ENCODE peak calls at places on chromosomes 6 and 20, in five cellular contexts. One of them, this sample, is unnamed. For H3K36me3, the result is how much of the 10 kb centered on the place peaks cover.

GRCh38 chr20:17951323-17951722 is 17.3 kb downstream of the SNX5 start:
- DNase-seq in suprapubic skin: no peak
- DNase-seq in ovary: no peak
- DNase-seq in stomach: no peak
- DNase-seq in tibial nerve: no peak
- DNase-seq in this sample: no peak

GRCh38 chr20:21053002-21053762 is 53.0 kb downstream of the LINC00237 start:
- DNase-seq in stomach: no peak
- DNase-seq in suprapubic skin: no peak
- DNase-seq in tibial nerve: no peak
- DNase-seq in ovary: no peak
- DNase-seq in this sample: no peak

GRCh38 chr20:62365814-62366369 is 1.2 kb downstream of the LAMA5 start:
- DNase-seq in suprapubic skin: no peak
- DNase-seq in stomach: no peak
- DNase-seq in ovary: peak
- DNase-seq in tibial nerve: no peak
- DNase-seq in this sample: peak

GRCh38 chr6:112014483-112014882 is 39.4 kb upstream of the CCN6 start:
- DNase-seq in ovary: no peak
- DNase-seq in tibial nerve: no peak
- DNase-seq in stomach: no peak
- DNase-seq in suprapubic skin: no peak
- DNase-seq in this sample: no peak

GRCh38 chr6:23213651-23214050 is 644.3 kb downstream of the HDGFL1 start:
- DNase-seq in stomach: no peak
- DNase-seq in ovary: no peak
- DNase-seq in tibial nerve: no peak
- DNase-seq in suprapubic skin: no peak
- DNase-seq in this sample: no peak

GRCh38 chr6:109239918-109240321 is 142.3 kb downstream of the CD164 start:
- DNase-seq in suprapubic skin: no peak
- DNase-seq in tibial nerve: no peak
- DNase-seq in ovary: no peak
- DNase-seq in stomach: no peak
- DNase-seq in this sample: no peak

GRCh38 chr6:38020593-38020992 is 201.1 kb downstream of the ZFAND3 start:
- DNase-seq in tibial nerve: no peak
- DNase-seq in suprapubic skin: no peak
- DNase-seq in stomach: no peak
- DNase-seq in ovary: no peak
- DNase-seq in this sample: no peak

GRCh38 chr6:34834789-34835518 is 43.1 kb downstream of the BLTP3A start:
- DNase-seq in suprapubic skin: no peak
- DNase-seq in ovary: no peak
- DNase-seq in tibial nerve: no peak
- DNase-seq in stomach: no peak
- DNase-seq in this sample: no peak

GRCh38 chr6:53906842-53907241 is 112.0 kb downstream of the LRRC1 start:
- DNase-seq in ovary: no peak
- DNase-seq in stomach: no peak
- DNase-seq in tibial nerve: no peak
- DNase-seq in suprapubic skin: no peak
- DNase-seq in this sample: no peak

GRCh38 chr6:38012573-38012972 is 193.0 kb downstream of the ZFAND3 start:
- DNase-seq in stomach: no peak
- DNase-seq in ovary: no peak
- DNase-seq in suprapubic skin: no peak
- DNase-seq in tibial nerve: no peak
- DNase-seq in this sample: no peak

GRCh38 chr6:112370946-112371345 is 23.8 kb downstream of the RFPL4B start:
- DNase-seq in tibial nerve: no peak
- DNase-seq in ovary: no peak
- DNase-seq in suprapubic skin: no peak
- DNase-seq in stomach: no peak
- DNase-seq in this sample: no peak

GRCh38 chr6:31879901-31880300 is 1.1 kb upstream of the SLC44A4 start:
- DNase-seq in stomach: peak
- DNase-seq in suprapubic skin: no peak
- DNase-seq in tibial nerve: no peak
- DNase-seq in ovary: no peak
- DNase-seq in this sample: no peak

GRCh38 chr6:42404494-42404893 is 47.2 kb downstream of the TRERF1 start:
- DNase-seq in tibial nerve: no peak
- DNase-seq in ovary: no peak
- DNase-seq in stomach: peak
- DNase-seq in suprapubic skin: no peak
- DNase-seq in this sample: peak

GRCh38 chr6:39440039-39440426 is 117.5 kb upstream of the KCNK16 start:
- DNase-seq in ovary: no peak
- DNase-seq in suprapubic skin: no peak
- DNase-seq in stomach: no peak
- DNase-seq in tibial nerve: no peak
- DNase-seq in this sample: no peak

GRCh38 chr20:63858393-63859165 is 2.7 kb upstream of the ABHD16B start:
- DNase-seq in tibial nerve: no peak
- DNase-seq in ovary: peak
- DNase-seq in suprapubic skin: no peak
- DNase-seq in stomach: no peak
- DNase-seq in this sample: no peak

GRCh38 chr6:9699890-9700289 is 715.0 kb downstream of the TFAP2A start:
- DNase-seq in suprapubic skin: no peak
- DNase-seq in stomach: no peak
- DNase-seq in ovary: no peak
- DNase-seq in tibial nerve: no peak
- DNase-seq in this sample: no peak

GRCh38 chr6:143556529-143556928 is 45.0 kb upstream of the FUCA2 start:
- DNase-seq in stomach: no peak
- DNase-seq in tibial nerve: no peak
- DNase-seq in ovary: no peak
- DNase-seq in suprapubic skin: no peak
- DNase-seq in this sample: no peak

GRCh38 chr20:57656252-57656820 is 36.1 kb upstream of the ZBP1 start:
- DNase-seq in suprapubic skin: peak
- DNase-seq in tibial nerve: no peak
- DNase-seq in ovary: no peak
- DNase-seq in stomach: peak
- DNase-seq in this sample: peak

GRCh38 chr6:99458319-99458718 is 33.2 kb upstream of the PNISR start:
- DNase-seq in suprapubic skin: no peak
- DNase-seq in ovary: no peak
- DNase-seq in tibial nerve: no peak
- DNase-seq in stomach: no peak
- DNase-seq in this sample: no peak

GRCh38 chr6:168097621-168098430 is 18.8 kb upstream of the FRMD1 start:
- DNase-seq in suprapubic skin: no peak
- DNase-seq in ovary: peak
- DNase-seq in tibial nerve: no peak
- DNase-seq in stomach: peak
- DNase-seq in this sample: peak

GRCh38 chr20:25019381-25020155 is 27.0 kb upstream of the APMAP start:
- DNase-seq in stomach: peak
- DNase-seq in suprapubic skin: peak
- DNase-seq in tibial nerve: no peak
- DNase-seq in ovary: peak
- DNase-seq in this sample: no peak

GRCh38 chr20:51532577-51533191 is 9.8 kb downstream of the NFATC2 start:
- DNase-seq in tibial nerve: no peak
- DNase-seq in stomach: no peak
- DNase-seq in ovary: no peak
- DNase-seq in suprapubic skin: no peak
- DNase-seq in this sample: peak

GRCh38 chr6:167448378-167448777 is 123.5 kb downstream of the TTLL2 start:
- DNase-seq in ovary: no peak
- DNase-seq in tibial nerve: no peak
- DNase-seq in suprapubic skin: peak
- DNase-seq in stomach: no peak
- DNase-seq in this sample: no peak

GRCh38 chr6:163634514-163635171 is 220.1 kb downstream of the QKI start:
- DNase-seq in tibial nerve: no peak
- DNase-seq in suprapubic skin: no peak
- DNase-seq in stomach: no peak
- DNase-seq in ovary: no peak
- DNase-seq in this sample: no peak

GRCh38 chr6:112207131-112207530 is 47.2 kb downstream of the LAMA4 start:
- DNase-seq in tibial nerve: no peak
- DNase-seq in stomach: no peak
- DNase-seq in ovary: no peak
- DNase-seq in suprapubic skin: no peak
- DNase-seq in this sample: no peak

GRCh38 chr6:142167472-142167871 is 20.4 kb downstream of the VTA1 start:
- DNase-seq in tibial nerve: no peak
- DNase-seq in stomach: no peak
- DNase-seq in ovary: no peak
- DNase-seq in suprapubic skin: no peak
- DNase-seq in this sample: no peak

GRCh38 chr6:144898052-144898689 is 613.0 kb downstream of the UTRN start:
- DNase-seq in tibial nerve: no peak
- DNase-seq in stomach: no peak
- DNase-seq in suprapubic skin: no peak
- DNase-seq in ovary: no peak
- DNase-seq in this sample: no peak

GRCh38 chr20:44598413-44599290 is 16.3 kb downstream of the PKIG start:
- DNase-seq in ovary: no peak
- DNase-seq in suprapubic skin: no peak
- DNase-seq in stomach: no peak
- DNase-seq in tibial nerve: no peak
- DNase-seq in this sample: peak
- TF ChIP-seq POLR2A in ovary: no peak
- TF ChIP-seq POLR2A in suprapubic skin: no peak
- TF ChIP-seq POLR2A in stomach: no peak
- TF ChIP-seq POLR2A in tibial nerve: no peak
- TF ChIP-seq POLR2A in this sample: no peak

DNA sequence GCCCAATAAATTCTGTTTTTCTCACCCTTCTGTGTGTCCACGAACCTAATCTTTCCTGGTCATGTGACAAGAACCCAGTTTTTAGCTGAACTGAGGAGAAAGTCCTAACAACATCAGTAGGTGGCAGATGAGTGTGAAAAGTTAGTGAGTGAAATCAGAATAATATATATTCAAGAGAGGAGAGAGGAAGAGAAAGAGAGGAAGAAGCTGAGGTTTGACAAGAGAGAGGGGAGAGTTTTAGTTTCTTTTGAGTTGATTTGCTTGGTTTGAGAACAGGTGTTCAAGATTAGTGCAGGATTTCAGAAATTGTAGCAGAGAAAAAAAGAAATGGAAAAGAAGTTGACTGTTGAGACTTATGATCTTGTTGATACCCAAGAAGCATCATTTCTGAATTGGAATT is 930.5 kb upstream of the FLRT3 start:
- DNase-seq in ovary: no peak
- DNase-seq in suprapubic skin: no peak
- DNase-seq in tibial nerve: no peak
- DNase-seq in stomach: no peak
- DNase-seq in this sample: no peak
- TF ChIP-seq EP300 in ovary: no peak
- TF ChIP-seq EP300 in suprapubic skin: no peak
- TF ChIP-seq EP300 in tibial nerve: no peak
- TF ChIP-seq EP300 in stomach: no peak
- TF ChIP-seq EP300 in this sample: no peak

DNA sequence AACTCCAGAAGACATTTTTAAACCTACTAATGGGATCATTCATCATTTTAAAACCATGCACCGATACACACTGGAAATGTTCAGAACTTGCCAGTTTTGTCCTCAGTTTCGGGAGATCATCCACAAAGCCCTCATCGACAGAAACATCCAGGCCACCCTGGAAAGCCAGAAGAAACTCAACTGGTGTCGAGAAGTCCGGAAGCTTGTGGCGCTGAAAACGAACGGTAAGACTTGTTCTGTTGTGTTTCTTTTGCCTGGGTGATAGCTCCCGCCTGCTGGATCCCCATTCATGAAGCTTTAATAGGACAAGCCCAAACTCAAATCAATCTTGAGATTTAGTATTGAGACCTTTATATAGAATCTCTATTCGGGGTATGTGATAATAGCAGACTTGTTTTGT is 4.2 kb downstream of the TNFAIP3 start:
- DNase-seq in tibial nerve: no peak
- DNase-seq in suprapubic skin: no peak
- DNase-seq in ovary: no peak
- DNase-seq in stomach: no peak
- DNase-seq in this sample: no peak
- H3K36me3 ChIP-seq in tibial nerve: under half
- H3K36me3 ChIP-seq in suprapubic skin: under half
- H3K36me3 ChIP-seq in ovary: under half
- H3K36me3 ChIP-seq in stomach: under half
- H3K36me3 ChIP-seq in this sample: under half

GRCh38 chr6:161259302-161259701 is 14.6 kb downstream of the AGPAT4 start:
- DNase-seq in ovary: no peak
- DNase-seq in stomach: no peak
- DNase-seq in suprapubic skin: no peak
- DNase-seq in tibial nerve: no peak
- DNase-seq in this sample: no peak

GRCh38 chr6:161257778-161258457 is 15.9 kb downstream of the AGPAT4 start:
- DNase-seq in suprapubic skin: no peak
- DNase-seq in ovary: no peak
- DNase-seq in stomach: no peak
- DNase-seq in tibial nerve: no peak
- DNase-seq in this sample: no peak

GRCh38 chr6:161264181-161264580 is 9.7 kb downstream of the AGPAT4 start:
- DNase-seq in stomach: no peak
- DNase-seq in ovary: no peak
- DNase-seq in tibial nerve: no peak
- DNase-seq in suprapubic skin: no peak
- DNase-seq in this sample: peak

GRCh38 chr6:161261797-161262196 is 12.1 kb downstream of the AGPAT4 start:
- DNase-seq in ovary: no peak
- DNase-seq in suprapubic skin: no peak
- DNase-seq in tibial nerve: no peak
- DNase-seq in stomach: no peak
- DNase-seq in this sample: no peak

GRCh38 chr6:161261325-161261724 is 12.5 kb downstream of the AGPAT4 start:
- DNase-seq in tibial nerve: no peak
- DNase-seq in suprapubic skin: no peak
- DNase-seq in stomach: no peak
- DNase-seq in ovary: no peak
- DNase-seq in this sample: no peak
- TF ChIP-seq POLR2A in tibial nerve: no peak
- TF ChIP-seq POLR2A in suprapubic skin: no peak
- TF ChIP-seq POLR2A in stomach: no peak
- TF ChIP-seq POLR2A in ovary: no peak
- TF ChIP-seq POLR2A in this sample: no peak

GRCh38 chr20:47365023-47365764 is 8.7 kb upstream of the ZMYND8 start:
- DNase-seq in ovary: no peak
- DNase-seq in stomach: no peak
- DNase-seq in suprapubic skin: no peak
- DNase-seq in tibial nerve: no peak
- DNase-seq in this sample: no peak
- TF ChIP-seq EP300 in ovary: no peak
- TF ChIP-seq EP300 in stomach: no peak
- TF ChIP-seq EP300 in suprapubic skin: no peak
- TF ChIP-seq EP300 in tibial nerve: no peak
- TF ChIP-seq EP300 in this sample: no peak

GRCh38 chr6:165926378-165926777 is 241.3 kb downstream of the TBXT start:
- DNase-seq in stomach: no peak
- DNase-seq in suprapubic skin: no peak
- DNase-seq in tibial nerve: no peak
- DNase-seq in ovary: no peak
- DNase-seq in this sample: no peak
- H3K36me3 ChIP-seq in stomach: under half
- H3K36me3 ChIP-seq in suprapubic skin: under half
- H3K36me3 ChIP-seq in tibial nerve: under half
- H3K36me3 ChIP-seq in ovary: under half
- H3K36me3 ChIP-seq in this sample: under half

This sample was measured in upper lobe of left lung.